ENCODE peak calls at places on chromosomes 1 and 21, in five cellular contexts. One of them, this sample, is unnamed.

GRCh38 chr21:44931501-44932365 is 8.1 kb upstream of the SLX9 start:
- DNase-seq in epithelial cell of esophagus: no peak
- DNase-seq in colonic mucosa: no peak
- DNase-seq in fibroblast of mammary gland: no peak
- DNase-seq in A549: no peak
- DNase-seq in this sample: no peak

GRCh38 chr1:114153051-114153620 is 533 bp downstream of the SYT6 start:
- DNase-seq in fibroblast of mammary gland: no peak
- DNase-seq in colonic mucosa: no peak
- DNase-seq in epithelial cell of esophagus: no peak
- DNase-seq in A549: peak
- DNase-seq in this sample: no peak

GRCh38 chr1:197182716-197183115 is 36.2 kb upstream of the ASPM start:
- DNase-seq in epithelial cell of esophagus: no peak
- DNase-seq in colonic mucosa: no peak
- DNase-seq in A549: no peak
- DNase-seq in fibroblast of mammary gland: no peak
- DNase-seq in this sample: no peak

GRCh38 chr1:83929184-83929583 is 69.7 kb downstream of the TTLL7 start:
- DNase-seq in epithelial cell of esophagus: peak
- DNase-seq in fibroblast of mammary gland: peak
- DNase-seq in colonic mucosa: no peak
- DNase-seq in A549: no peak
- DNase-seq in this sample: no peak

GRCh38 chr1:215473943-215474342 is 93.2 kb upstream of the KCTD3 start:
- DNase-seq in colonic mucosa: no peak
- DNase-seq in A549: no peak
- DNase-seq in fibroblast of mammary gland: peak
- DNase-seq in epithelial cell of esophagus: no peak
- DNase-seq in this sample: no peak

GRCh38 chr1:88799433-88799832 is 91.9 kb downstream of the GTF2B start:
- DNase-seq in fibroblast of mammary gland: no peak
- DNase-seq in epithelial cell of esophagus: no peak
- DNase-seq in colonic mucosa: no peak
- DNase-seq in A549: no peak
- DNase-seq in this sample: no peak

GRCh38 chr1:111743679-111744101 is 4.5 kb upstream of the INKA2 start:
- DNase-seq in epithelial cell of esophagus: no peak
- DNase-seq in colonic mucosa: no peak
- DNase-seq in A549: no peak
- DNase-seq in fibroblast of mammary gland: peak
- DNase-seq in this sample: no peak

GRCh38 chr1:182549811-182550210 is 39.2 kb downstream of the RNASEL start:
- DNase-seq in A549: no peak
- DNase-seq in fibroblast of mammary gland: no peak
- DNase-seq in colonic mucosa: no peak
- DNase-seq in epithelial cell of esophagus: no peak
- DNase-seq in this sample: no peak

GRCh38 chr1:153818876-153819275 is 43.7 kb downstream of the SLC27A3 start:
- DNase-seq in A549: no peak
- DNase-seq in colonic mucosa: no peak
- DNase-seq in fibroblast of mammary gland: no peak
- DNase-seq in epithelial cell of esophagus: no peak
- DNase-seq in this sample: no peak

GRCh38 chr1:197838836-197839235 is 63.6 kb upstream of the DENND1B start:
- DNase-seq in fibroblast of mammary gland: peak
- DNase-seq in epithelial cell of esophagus: peak
- DNase-seq in colonic mucosa: no peak
- DNase-seq in A549: peak
- DNase-seq in this sample: no peak

GRCh38 chr1:117611894-117612481 is 6.1 kb downstream of the TENT5C start:
- DNase-seq in fibroblast of mammary gland: peak
- DNase-seq in colonic mucosa: no peak
- DNase-seq in epithelial cell of esophagus: no peak
- DNase-seq in A549: no peak
- DNase-seq in this sample: no peak

GRCh38 chr21:39807738-39808137 is 59.5 kb upstream of the PCP4 start:
- DNase-seq in A549: no peak
- DNase-seq in epithelial cell of esophagus: no peak
- DNase-seq in colonic mucosa: no peak
- DNase-seq in fibroblast of mammary gland: no peak
- DNase-seq in this sample: no peak

GRCh38 chr1:232009741-232010140 is 383.2 kb downstream of the DISC1 start:
- DNase-seq in A549: no peak
- DNase-seq in colonic mucosa: peak
- DNase-seq in fibroblast of mammary gland: no peak
- DNase-seq in epithelial cell of esophagus: no peak
- DNase-seq in this sample: no peak

GRCh38 chr1:59078866-59079265 is 218.0 kb upstream of the FGGY start:
- DNase-seq in epithelial cell of esophagus: no peak
- DNase-seq in colonic mucosa: no peak
- DNase-seq in fibroblast of mammary gland: no peak
- DNase-seq in A549: no peak
- DNase-seq in this sample: no peak

GRCh38 chr1:168136709-168137514 is at the start of gene GPR161:
- DNase-seq in fibroblast of mammary gland: peak
- DNase-seq in A549: peak
- DNase-seq in colonic mucosa: peak
- DNase-seq in epithelial cell of esophagus: peak
- DNase-seq in this sample: peak

GRCh38 chr1:55958498-55958897 is 620.9 kb downstream of the PLPP3 start:
- DNase-seq in A549: no peak
- DNase-seq in fibroblast of mammary gland: no peak
- DNase-seq in colonic mucosa: no peak
- DNase-seq in epithelial cell of esophagus: no peak
- DNase-seq in this sample: no peak

GRCh38 chr1:32353431-32353830 is 8.9 kb downstream of the FAM229A start:
- DNase-seq in A549: no peak
- DNase-seq in epithelial cell of esophagus: no peak
- DNase-seq in fibroblast of mammary gland: no peak
- DNase-seq in colonic mucosa: no peak
- DNase-seq in this sample: no peak

GRCh38 chr1:29236743-29236992 is 346 bp downstream of the PTPRU start:
- DNase-seq in epithelial cell of esophagus: no peak
- DNase-seq in A549: no peak
- DNase-seq in fibroblast of mammary gland: no peak
- DNase-seq in colonic mucosa: no peak
- DNase-seq in this sample: no peak

GRCh38 chr1:47875831-47876586 is 121.2 kb downstream of the TRABD2B start:
- DNase-seq in A549: no peak
- DNase-seq in epithelial cell of esophagus: no peak
- DNase-seq in colonic mucosa: no peak
- DNase-seq in fibroblast of mammary gland: peak
- DNase-seq in this sample: no peak

GRCh38 chr1:17440827-17441168 is 1.3 kb upstream of the RCC2 start:
- DNase-seq in colonic mucosa: no peak
- DNase-seq in fibroblast of mammary gland: no peak
- DNase-seq in epithelial cell of esophagus: peak
- DNase-seq in A549: no peak
- DNase-seq in this sample: no peak

GRCh38 chr1:162497104-162497722 is 405 bp upstream of the UHMK1 start:
- DNase-seq in colonic mucosa: no peak
- DNase-seq in A549: no peak
- DNase-seq in fibroblast of mammary gland: no peak
- DNase-seq in epithelial cell of esophagus: no peak
- DNase-seq in this sample: peak

GRCh38 chr1:247332215-247332900 is 691 bp upstream of the ZNF496 start:
- DNase-seq in A549: peak
- DNase-seq in colonic mucosa: peak
- DNase-seq in epithelial cell of esophagus: peak
- DNase-seq in fibroblast of mammary gland: peak
- DNase-seq in this sample: peak

GRCh38 chr1:2445162-2445822 is 30.8 kb upstream of the PLCH2 start:
- DNase-seq in A549: no peak
- DNase-seq in fibroblast of mammary gland: no peak
- DNase-seq in colonic mucosa: no peak
- DNase-seq in epithelial cell of esophagus: no peak
- DNase-seq in this sample: no peak

GRCh38 chr1:11908139-11909021 is 17.8 kb downstream of the KIAA2013 start:
- DNase-seq in A549: peak
- DNase-seq in colonic mucosa: peak
- DNase-seq in fibroblast of mammary gland: peak
- DNase-seq in epithelial cell of esophagus: peak
- DNase-seq in this sample: peak

GRCh38 chr1:11903210-11903609 is 23.0 kb downstream of the KIAA2013 start:
- DNase-seq in epithelial cell of esophagus: no peak
- DNase-seq in fibroblast of mammary gland: no peak
- DNase-seq in colonic mucosa: no peak
- DNase-seq in A549: no peak
- DNase-seq in this sample: no peak

GRCh38 chr1:11904978-11905377 is 21.2 kb downstream of the KIAA2013 start:
- DNase-seq in A549: no peak
- DNase-seq in fibroblast of mammary gland: no peak
- DNase-seq in epithelial cell of esophagus: no peak
- DNase-seq in colonic mucosa: no peak
- DNase-seq in this sample: no peak

GRCh38 chr1:11906870-11907269 is 19.4 kb downstream of the KIAA2013 start:
- DNase-seq in epithelial cell of esophagus: no peak
- DNase-seq in A549: no peak
- DNase-seq in colonic mucosa: no peak
- DNase-seq in fibroblast of mammary gland: no peak
- DNase-seq in this sample: no peak

DNA sequence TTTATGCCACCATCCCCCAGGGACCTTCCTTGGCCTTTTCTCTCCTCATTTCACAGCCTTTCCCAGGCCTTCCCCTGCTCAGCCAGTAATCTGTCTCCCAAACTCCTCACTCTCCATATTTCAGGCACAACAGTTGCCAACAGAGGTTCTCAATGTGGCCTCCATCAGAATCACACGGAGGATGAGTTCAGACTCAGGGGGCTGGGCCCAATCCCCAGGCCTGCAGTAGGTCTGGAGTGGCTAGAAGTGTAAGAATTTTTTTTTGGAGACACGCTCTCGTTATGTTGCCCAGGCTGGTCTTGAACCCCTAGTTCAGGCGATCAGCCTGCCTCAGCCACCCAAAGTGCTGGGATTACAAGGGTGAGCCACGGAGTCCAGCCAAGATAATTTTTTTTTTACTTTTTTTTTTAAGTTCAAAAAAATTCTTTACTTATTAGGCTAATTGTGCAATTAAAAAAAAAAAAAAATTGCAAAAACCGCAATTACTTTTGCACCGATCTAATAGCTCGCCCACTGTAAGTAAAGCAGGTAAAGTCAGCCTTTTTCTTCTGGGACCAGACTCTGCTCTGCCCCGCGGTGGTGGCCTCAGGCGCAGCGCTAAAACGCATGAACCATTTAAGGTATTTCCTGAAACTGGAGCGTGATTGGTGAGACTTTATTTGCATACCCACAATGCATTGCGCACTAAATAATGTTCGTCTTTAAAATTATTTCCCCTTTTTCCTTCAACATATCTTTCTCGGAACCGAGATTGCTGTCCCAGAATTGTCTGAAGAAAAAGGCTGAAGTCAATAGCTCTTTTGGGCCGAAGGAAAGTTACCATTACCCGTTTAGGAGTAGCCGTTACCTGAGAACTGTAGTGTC is 18.7 kb downstream of the KIAA2013 start:
- DNase-seq in fibroblast of mammary gland: peak
- DNase-seq in A549: peak
- DNase-seq in epithelial cell of esophagus: peak
- DNase-seq in colonic mucosa: peak
- DNase-seq in this sample: peak
- H3K4me3 ChIP-seq in fibroblast of mammary gland: no peak
- H3K4me3 ChIP-seq in A549: peak
- H3K4me3 ChIP-seq in epithelial cell of esophagus: peak
- H3K4me3 ChIP-seq in colonic mucosa: peak
- H3K4me3 ChIP-seq in this sample: peak

DNA sequence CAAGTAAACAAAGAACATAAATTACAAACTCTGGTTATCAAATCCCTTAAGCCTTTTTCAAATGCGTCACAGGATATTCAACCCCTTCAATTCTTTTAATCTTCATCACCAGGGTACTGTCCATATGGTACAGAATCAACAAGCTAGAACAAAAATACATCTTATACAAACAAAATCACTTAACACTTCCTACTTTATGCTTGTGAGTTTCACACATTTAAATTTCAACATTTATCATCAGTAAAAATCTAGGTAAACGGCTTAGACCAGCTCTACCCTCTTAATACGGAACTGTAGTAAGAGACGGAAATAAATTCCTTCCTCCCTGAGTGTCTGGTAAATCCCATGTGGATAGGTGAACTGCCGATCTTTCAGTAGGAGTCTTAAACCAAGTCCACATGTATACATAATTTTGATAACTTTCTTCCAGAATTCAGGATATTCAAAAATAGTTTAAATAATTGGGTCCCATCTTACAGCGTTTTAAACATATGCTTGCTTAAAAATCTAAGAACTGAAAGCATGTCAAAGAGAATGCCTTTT is 1.0 kb downstream of the CCDC181 start:
- DNase-seq in fibroblast of mammary gland: no peak
- DNase-seq in colonic mucosa: no peak
- DNase-seq in epithelial cell of esophagus: peak
- DNase-seq in A549: no peak
- DNase-seq in this sample: no peak
- H3K4me3 ChIP-seq in fibroblast of mammary gland: no peak
- H3K4me3 ChIP-seq in colonic mucosa: no peak
- H3K4me3 ChIP-seq in epithelial cell of esophagus: peak
- H3K4me3 ChIP-seq in A549: no peak
- H3K4me3 ChIP-seq in this sample: peak

DNA sequence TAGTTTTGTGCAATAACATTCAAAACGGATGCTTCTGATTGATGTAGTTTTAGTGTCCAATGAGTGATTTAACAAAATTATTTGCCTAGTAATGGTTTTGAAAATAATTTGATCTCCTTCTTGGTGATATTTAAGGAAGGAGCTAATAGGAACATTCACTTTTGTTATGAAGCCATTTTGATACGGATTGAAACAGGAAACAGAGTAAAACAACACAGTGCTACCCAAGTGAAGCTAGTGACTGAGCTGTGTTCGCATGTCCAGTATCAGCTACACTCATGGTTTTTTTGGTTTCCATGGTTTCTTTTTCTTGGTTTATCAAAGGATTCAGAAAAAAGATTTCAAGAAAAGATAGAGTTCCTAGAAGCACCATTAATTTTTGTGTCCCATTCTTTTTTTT is 40.1 kb upstream of the PLEKHO1 start:
- DNase-seq in epithelial cell of esophagus: no peak
- DNase-seq in A549: no peak
- DNase-seq in fibroblast of mammary gland: no peak
- DNase-seq in colonic mucosa: no peak
- DNase-seq in this sample: no peak
- H3K4me3 ChIP-seq in epithelial cell of esophagus: no peak
- H3K4me3 ChIP-seq in A549: no peak
- H3K4me3 ChIP-seq in fibroblast of mammary gland: no peak
- H3K4me3 ChIP-seq in colonic mucosa: no peak
- H3K4me3 ChIP-seq in this sample: no peak

DNA sequence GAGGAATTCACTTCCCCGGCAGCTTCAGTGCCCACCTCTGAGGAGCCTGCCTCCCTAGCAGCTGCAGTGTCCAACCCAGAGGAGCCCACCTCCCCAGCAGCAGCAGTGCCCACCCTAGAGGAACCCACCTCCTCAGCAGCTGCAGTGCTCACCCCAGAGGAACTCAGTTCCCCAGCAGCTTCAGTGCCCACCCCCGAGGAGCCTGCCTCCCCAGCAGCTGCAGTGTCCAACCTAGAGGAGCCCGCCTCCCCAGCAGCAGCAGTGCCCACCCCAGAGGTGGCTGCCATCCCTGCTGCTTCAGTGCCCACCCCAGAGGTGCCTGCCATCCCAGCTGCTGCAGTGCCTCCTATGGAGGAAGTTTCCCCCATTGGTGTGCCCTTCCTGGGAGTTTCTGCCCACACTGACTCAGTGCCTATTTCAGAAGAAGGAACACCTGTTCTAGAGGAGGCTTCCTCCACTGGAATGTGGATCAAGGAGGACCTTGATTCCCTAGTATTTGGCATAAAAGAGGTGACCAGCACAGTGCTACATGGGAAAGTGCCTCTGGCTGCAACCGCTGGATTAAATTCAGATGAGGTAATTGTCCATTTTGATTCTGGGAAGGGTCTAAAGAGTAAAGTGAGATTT is 77.4 kb upstream of the BMP8A start:
- DNase-seq in epithelial cell of esophagus: no peak
- DNase-seq in colonic mucosa: no peak
- DNase-seq in A549: no peak
- DNase-seq in fibroblast of mammary gland: no peak
- DNase-seq in this sample: no peak
- H3K4me3 ChIP-seq in epithelial cell of esophagus: no peak
- H3K4me3 ChIP-seq in colonic mucosa: no peak
- H3K4me3 ChIP-seq in A549: no peak
- H3K4me3 ChIP-seq in fibroblast of mammary gland: peak
- H3K4me3 ChIP-seq in this sample: peak